ENCODE peak calls at places on chromosomes 5 and 9, in five cellular contexts. M is K562, K is H1, I is HepG2, T is GM12878. B is an unnamed sample.

GRCh38 chr5:179858241-179858585 is 404 bp downstream of the MRNIP start:
- DNase-seq in M (peak; percentile 65), K (no peak), I (peak; percentile 17), T (peak; percentile 7), B (no peak)

GRCh38 chr5:143649869-143650268 is 162.1 kb upstream of the HMHB1 start:
- DNase-seq in M (no peak), K (no peak), I (no peak), T (no peak), B (no peak)

GRCh38 chr9:16136961-16137360 is 584.1 kb downstream of the CCDC171 start:
- DNase-seq in M (no peak), K (no peak), I (no peak), T (no peak), B (no peak)

GRCh38 chr9:16310288-16311145 is 560.0 kb downstream of the BNC2 start:
- DNase-seq in M (no peak), K (no peak), I (no peak), T (no peak), B (no peak)

GRCh38 chr9:764105-764524 is 77.4 kb upstream of the DMRT1 start:
- DNase-seq in M (peak; percentile 47), K (peak; percentile 67), I (peak; percentile 75), T (no peak), B (peak; percentile 90)

GRCh38 chr9:105510024-105510423 is 47.9 kb upstream of the FKTN start:
- DNase-seq in M (no peak), K (no peak), I (no peak), T (peak; percentile 54), B (no peak)

GRCh38 chr9:70510157-70510770 is 95.8 kb upstream of the KLF9 start:
- DNase-seq in M (peak; percentile 36), K (peak; percentile 7), I (peak; percentile 12), T (no peak), B (peak; percentile 24)

GRCh38 chr9:135371535-135371934 is 108.0 kb upstream of the PPP1R26 start:
- DNase-seq in M (no peak), K (no peak), I (no peak), T (no peak), B (no peak)

GRCh38 chr9:4463824-4464223 is 26.4 kb upstream of the SLC1A1 start:
- DNase-seq in M (no peak), K (no peak), I (no peak), T (no peak), B (no peak)

GRCh38 chr9:20623021-20623747 is 885 bp upstream of the MLLT3 start:
- DNase-seq in M (no peak), K (no peak), I (no peak), T (no peak), B (no peak)

GRCh38 chr5:37400501-37400900 is 21.4 kb downstream of the WDR70 start:
- DNase-seq in M (no peak), K (no peak), I (no peak), T (no peak), B (no peak)

GRCh38 chr5:180135967-180136641 is 64.5 kb upstream of the RNF130 start:
- DNase-seq in M (no peak), K (no peak), I (no peak), T (no peak), B (no peak)

GRCh38 chr5:2634399-2635176 is 116.9 kb downstream of the IRX2 start:
- DNase-seq in M (no peak), K (peak; percentile 15), I (no peak), T (no peak), B (no peak)

GRCh38 chr9:134545213-134546211 is 96.1 kb upstream of the COL5A1 start:
- DNase-seq in M (no peak), K (no peak), I (no peak), T (no peak), B (no peak)

GRCh38 chr5:107936532-107936931 is 265.8 kb upstream of the EFNA5 start:
- DNase-seq in M (no peak), K (no peak), I (peak; percentile 3), T (no peak), B (no peak)

GRCh38 chr5:178372091-178372695 is 139.6 kb upstream of the PHYKPL start:
- DNase-seq in M (no peak), K (no peak), I (no peak), T (no peak), B (no peak)

GRCh38 chr5:122615146-122615545 is 159.7 kb upstream of the SNX2 start:
- DNase-seq in M (no peak), K (no peak), I (no peak), T (no peak), B (no peak)

GRCh38 chr9:81083821-81084512 is 605.4 kb downstream of the TLE1 start:
- DNase-seq in M (no peak), K (no peak), I (no peak), T (no peak), B (no peak)

GRCh38 chr9:134044944-134045343 is 19.7 kb downstream of the BRD3OS start:
- DNase-seq in M (no peak), K (no peak), I (no peak), T (no peak), B (no peak)

GRCh38 chr5:143180751-143181150 is 222.7 kb downstream of the NR3C1 start:
- DNase-seq in M (no peak), K (no peak), I (no peak), T (no peak), B (no peak)

GRCh38 chr9:129242191-129242953 is 64.3 kb upstream of the IER5L start:
- DNase-seq in M (no peak), K (no peak), I (no peak), T (no peak), B (no peak)

GRCh38 chr9:98182889-98183599 is 9.4 kb downstream of the CORO2A start:
- DNase-seq in M (no peak), K (no peak), I (peak; percentile 44), T (no peak), B (no peak)

GRCh38 chr5:56147106-56147505 is 86.0 kb downstream of the ANKRD55 start:
- DNase-seq in M (no peak), K (no peak), I (no peak), T (no peak), B (no peak)

GRCh38 chr9:125025584-125025983 is 84.7 kb upstream of the GOLGA1 start:
- DNase-seq in M (no peak), K (no peak), I (no peak), T (no peak), B (no peak)

GRCh38 chr5:177427919-177428573 is 1.6 kb downstream of the GRK6 start:
- DNase-seq in M (peak; percentile 82), K (no peak), I (no peak), T (no peak), B (no peak)

GRCh38 chr5:147396070-147396469 is 113.8 kb downstream of the DPYSL3 start:
- DNase-seq in M (no peak), K (no peak), I (no peak), T (no peak), B (no peak)

GRCh38 chr9:14190240-14190639 is 123.7 kb downstream of the NFIB start:
- DNase-seq in M (no peak), K (no peak), I (no peak), T (no peak), B (no peak)

DNA sequence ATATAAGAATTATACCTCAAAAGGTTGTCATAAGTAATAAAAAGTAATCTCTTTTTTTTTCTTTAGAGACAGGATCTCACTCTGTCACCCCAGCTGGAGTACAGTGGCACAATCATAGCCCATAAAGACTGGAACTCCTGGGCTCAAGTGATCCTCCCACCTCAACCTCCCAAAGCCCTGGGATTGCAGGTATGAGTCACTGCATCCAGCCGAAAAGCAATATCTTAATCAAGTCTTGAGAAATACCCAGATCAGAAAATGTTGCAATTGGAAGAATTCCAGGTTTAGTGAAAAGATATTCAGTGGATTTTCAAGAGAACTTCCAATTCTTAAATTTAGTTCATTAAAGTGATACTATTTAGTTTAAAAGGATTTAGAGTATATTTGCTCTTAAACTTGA is 40.9 kb upstream of the IDNK start:
- DNase-seq in M (no peak), K (no peak), I (no peak), T (no peak), B (no peak)
- TF ChIP-seq ATF3 in M (no peak), K (no peak), I (no peak), T (no peak), B (no peak)

DNA sequence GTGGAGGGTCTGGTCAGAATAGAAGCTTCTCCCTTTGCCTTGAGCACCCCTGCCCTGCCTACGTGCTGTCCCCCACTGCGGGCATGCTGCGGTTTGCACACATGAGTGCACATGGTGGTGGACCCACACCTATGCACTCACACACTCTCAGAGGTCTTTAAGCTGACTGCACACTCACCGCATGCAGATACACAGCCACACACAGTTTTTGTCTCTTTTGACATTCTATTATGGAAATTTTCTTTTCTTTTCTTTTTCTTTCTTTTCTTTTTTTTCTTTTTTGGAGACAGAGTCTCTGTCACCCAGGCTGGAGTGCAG is 585 bp upstream of the ARID3C start:
- DNase-seq in M (no peak), K (no peak), I (no peak), T (no peak), B (no peak)
- TF ChIP-seq EZH2 in M (no peak), K (no peak), I (no peak), T (no peak), B (no peak)

DNA sequence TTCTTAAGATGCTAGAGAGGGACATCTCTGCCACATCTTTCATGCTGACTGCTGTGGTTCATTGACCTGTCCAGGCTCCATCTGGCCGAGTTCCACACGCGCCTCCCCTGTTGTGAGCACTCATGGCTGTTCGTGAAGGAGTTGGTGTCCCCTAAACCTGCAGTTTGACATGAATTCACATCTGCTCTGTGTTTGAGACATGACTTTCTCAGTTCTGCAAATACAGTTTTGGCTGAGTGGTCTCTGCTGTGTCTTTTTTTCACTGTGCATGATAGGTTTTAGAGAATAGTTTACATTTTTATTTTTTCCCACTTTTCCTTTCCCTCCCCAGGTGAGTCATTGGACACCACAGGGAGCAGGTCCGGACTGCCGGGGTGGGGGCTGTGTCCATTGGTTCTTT is 5.4 kb downstream of the NXNL2 start:
- DNase-seq in M (no peak), K (no peak), I (no peak), T (no peak), B (no peak)
- TF ChIP-seq ATF3 in M (no peak), K (no peak), I (no peak), T (no peak), B (no peak)

GRCh38 chr9:93947409-93948070 is 7.6 kb downstream of the BARX1 start:
- DNase-seq in M (no peak), K (no peak), I (no peak), T (no peak), B (no peak)

GRCh38 chr9:93950619-93951601 is 4.2 kb downstream of the BARX1 start:
- DNase-seq in M (no peak), K (no peak), I (no peak), T (no peak), B (no peak)

GRCh38 chr9:93949694-93950449 is 5.3 kb downstream of the BARX1 start:
- DNase-seq in M (peak; percentile 43), K (no peak), I (no peak), T (no peak), B (peak; percentile 29)

GRCh38 chr9:93948456-93949072 is 6.6 kb downstream of the BARX1 start:
- DNase-seq in M (no peak), K (no peak), I (no peak), T (no peak), B (no peak)

DNA sequence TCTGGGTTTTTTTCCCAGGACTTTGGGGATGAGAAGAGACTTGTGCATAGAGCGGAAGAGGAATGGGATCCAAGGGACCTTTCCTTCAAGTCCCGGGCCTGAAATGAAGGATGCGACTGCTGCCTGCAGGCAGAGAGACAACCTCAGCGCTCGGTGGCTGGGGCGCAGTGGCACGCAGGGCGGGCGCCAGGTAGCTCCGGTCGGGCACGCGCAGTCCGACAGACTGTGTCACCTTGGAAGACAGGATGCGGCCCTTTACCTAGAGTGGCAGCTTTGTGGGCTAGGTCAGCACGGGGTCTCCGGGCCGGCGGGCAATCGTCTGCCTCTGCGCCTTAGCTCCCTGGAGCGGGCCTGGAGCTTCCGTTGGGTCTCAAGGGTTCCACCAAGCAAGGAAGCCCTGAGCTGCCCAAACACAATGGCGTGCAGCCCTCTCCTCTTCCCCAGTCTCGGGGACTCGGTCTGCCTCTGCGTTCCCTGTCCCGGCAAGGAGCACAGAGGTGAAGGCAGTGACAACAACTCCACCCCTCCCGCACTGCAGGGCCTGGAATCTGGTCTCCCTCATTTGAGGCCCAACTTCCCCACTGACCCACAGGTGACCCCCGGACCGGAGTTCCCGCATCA is 6.0 kb downstream of the BARX1 start:
- DNase-seq in M (no peak), K (no peak), I (no peak), T (no peak), B (no peak)
- TF ChIP-seq EZH2 in M (no peak), K (peak; percentile 95), I (no peak), T (no peak), B (no peak)